ENCODE peak calls at places on chromosomes 1 and 21, in six cellular contexts. B is activated T-helper 1 cell treated with Interleukin-2 at 50 U/mL for 16 hours, I is glutamatergic neuron, V is renal cortical epithelial cell, C is AG20443, Q is NCI-H1694. S is an unnamed sample.

GRCh38 chr1:11175461-11175860 is 13.7 kb upstream of the ANGPTL7 start:
- DNase-seq in C (no peak), V (no peak), Q (no peak), B (no peak), I (no peak), S (no peak)

GRCh38 chr1:14238472-14239059 is 359.9 kb upstream of the KAZN start:
- DNase-seq in I (no peak), C (no peak), Q (no peak), V (no peak), B (no peak), S (no peak)

GRCh38 chr1:185843971-185844370 is 109.8 kb downstream of the HMCN1 start:
- DNase-seq in I (no peak), Q (no peak), C (peak), V (no peak), B (no peak), S (no peak)

GRCh38 chr21:42039911-42040351 is 29.8 kb upstream of the ZBTB21 start:
- DNase-seq in B (no peak), I (no peak), Q (no peak), V (no peak), C (peak), S (peak)

GRCh38 chr21:33036430-33037162 is 10.9 kb downstream of the OLIG2 start:
- DNase-seq in B (no peak), V (no peak), I (peak), C (peak), Q (no peak), S (peak)

GRCh38 chr21:40053007-40053406 is 185.8 kb downstream of the PCP4 start:
- DNase-seq in Q (peak), I (no peak), C (no peak), B (no peak), V (no peak), S (no peak)

GRCh38 chr1:153546796-153547559 is 1.4 kb upstream of the S100A4 start:
- DNase-seq in C (no peak), Q (no peak), V (no peak), B (no peak), I (no peak), S (no peak)

GRCh38 chr1:150567341-150567716 is 12.1 kb downstream of the MCL1 start:
- DNase-seq in Q (no peak), C (no peak), V (peak), B (no peak), I (no peak), S (no peak)

GRCh38 chr1:230068952-230069684 is 2.1 kb downstream of the GALNT2 start:
- DNase-seq in I (no peak), B (no peak), C (peak), V (no peak), Q (no peak), S (no peak)

GRCh38 chr1:112870887-112871646 is 84.9 kb downstream of the SLC16A1 start:
- DNase-seq in B (no peak), C (no peak), V (no peak), I (no peak), Q (no peak), S (no peak)

GRCh38 chr1:157932082-157932481 is 61.4 kb upstream of the KIRREL1 start:
- DNase-seq in B (no peak), I (no peak), Q (no peak), C (peak), V (peak), S (peak)

GRCh38 chr1:30822966-30823581 is 65.5 kb upstream of the LAPTM5 start:
- DNase-seq in I (no peak), V (peak), Q (no peak), C (no peak), B (no peak), S (peak)

GRCh38 chr1:21906173-21907078 is 30.7 kb downstream of the HSPG2 start:
- DNase-seq in I (peak), Q (no peak), B (no peak), C (peak), V (peak), S (no peak)

GRCh38 chr1:192747942-192748341 is 60.9 kb upstream of the RGS2 start:
- DNase-seq in Q (no peak), V (peak), B (no peak), I (no peak), C (peak), S (peak)